ENCODE peak calls at places on chromosomes 12 and 14, in eight cellular contexts. One of them, this sample, is unnamed. For H3K4me1, the result is how much of the 10 kb centered on the place peaks cover.

GRCh38 chr14:104683653-104684448 is 5.6 kb upstream of the INF2 start:
- DNase-seq in H1: no peak
- DNase-seq in cardiac muscle cell: no peak
- DNase-seq in uterus: no peak
- DNase-seq in stomach: no peak
- DNase-seq in OCI-LY7: no peak
- DNase-seq in CD8-positive, alpha-beta T cell: no peak
- DNase-seq in spleen: no peak
- DNase-seq in this sample: peak

GRCh38 chr12:13376627-13377373 is 180.3 kb downstream of the EMP1 start:
- DNase-seq in stomach: peak
- DNase-seq in CD8-positive, alpha-beta T cell: no peak
- DNase-seq in H1: no peak
- DNase-seq in cardiac muscle cell: no peak
- DNase-seq in spleen: no peak
- DNase-seq in OCI-LY7: no peak
- DNase-seq in uterus: no peak
- DNase-seq in this sample: peak

GRCh38 chr12:21478756-21479455 is 22.5 kb downstream of the RECQL start:
- DNase-seq in CD8-positive, alpha-beta T cell: no peak
- DNase-seq in H1: no peak
- DNase-seq in spleen: no peak
- DNase-seq in stomach: no peak
- DNase-seq in OCI-LY7: no peak
- DNase-seq in uterus: no peak
- DNase-seq in cardiac muscle cell: no peak
- DNase-seq in this sample: no peak

GRCh38 chr14:31926652-31927347 is 150.3 kb upstream of the ARHGAP5 start:
- DNase-seq in uterus: no peak
- DNase-seq in spleen: no peak
- DNase-seq in CD8-positive, alpha-beta T cell: no peak
- DNase-seq in stomach: no peak
- DNase-seq in H1: no peak
- DNase-seq in cardiac muscle cell: no peak
- DNase-seq in OCI-LY7: no peak
- DNase-seq in this sample: no peak

GRCh38 chr12:46682148-46682547 is 143.6 kb downstream of the SLC38A4 start:
- DNase-seq in CD8-positive, alpha-beta T cell: no peak
- DNase-seq in uterus: no peak
- DNase-seq in OCI-LY7: no peak
- DNase-seq in H1: no peak
- DNase-seq in spleen: no peak
- DNase-seq in stomach: no peak
- DNase-seq in cardiac muscle cell: no peak
- DNase-seq in this sample: no peak

GRCh38 chr12:123167329-123167728 is 16.4 kb upstream of the PITPNM2 start:
- DNase-seq in CD8-positive, alpha-beta T cell: no peak
- DNase-seq in cardiac muscle cell: no peak
- DNase-seq in H1: no peak
- DNase-seq in uterus: no peak
- DNase-seq in OCI-LY7: no peak
- DNase-seq in spleen: no peak
- DNase-seq in stomach: no peak
- DNase-seq in this sample: no peak

GRCh38 chr14:75427482-75428229 is at the start of gene JDP2:
- DNase-seq in OCI-LY7: peak
- DNase-seq in stomach: peak
- DNase-seq in spleen: peak
- DNase-seq in uterus: peak
- DNase-seq in CD8-positive, alpha-beta T cell: peak
- DNase-seq in H1: no peak
- DNase-seq in cardiac muscle cell: peak
- DNase-seq in this sample: peak

GRCh38 chr14:101187017-101187815 is 283.7 kb upstream of the RTL1 start:
- DNase-seq in CD8-positive, alpha-beta T cell: no peak
- DNase-seq in cardiac muscle cell: no peak
- DNase-seq in OCI-LY7: no peak
- DNase-seq in uterus: peak
- DNase-seq in H1: no peak
- DNase-seq in stomach: peak
- DNase-seq in spleen: peak
- DNase-seq in this sample: no peak

GRCh38 chr12:1821805-1822204 is 1.4 kb downstream of the LRTM2 start:
- DNase-seq in H1: no peak
- DNase-seq in OCI-LY7: no peak
- DNase-seq in cardiac muscle cell: no peak
- DNase-seq in CD8-positive, alpha-beta T cell: no peak
- DNase-seq in uterus: no peak
- DNase-seq in stomach: no peak
- DNase-seq in spleen: no peak
- DNase-seq in this sample: no peak

GRCh38 chr12:3741882-3742672 is 10.8 kb downstream of the CRACR2A start:
- DNase-seq in OCI-LY7: no peak
- DNase-seq in spleen: no peak
- DNase-seq in stomach: no peak
- DNase-seq in uterus: no peak
- DNase-seq in H1: no peak
- DNase-seq in cardiac muscle cell: no peak
- DNase-seq in CD8-positive, alpha-beta T cell: no peak
- DNase-seq in this sample: no peak

GRCh38 chr14:34498684-34499412 is 36.8 kb upstream of the SPTSSA start:
- DNase-seq in uterus: no peak
- DNase-seq in CD8-positive, alpha-beta T cell: no peak
- DNase-seq in spleen: no peak
- DNase-seq in H1: no peak
- DNase-seq in stomach: peak
- DNase-seq in OCI-LY7: peak
- DNase-seq in cardiac muscle cell: peak
- DNase-seq in this sample: no peak

GRCh38 chr12:116594325-116595038 is 35.3 kb downstream of the MAP1LC3B2 start:
- DNase-seq in stomach: no peak
- DNase-seq in H1: no peak
- DNase-seq in CD8-positive, alpha-beta T cell: peak
- DNase-seq in uterus: no peak
- DNase-seq in cardiac muscle cell: no peak
- DNase-seq in OCI-LY7: peak
- DNase-seq in spleen: peak
- DNase-seq in this sample: peak

GRCh38 chr12:14874882-14875281 is 10.8 kb downstream of the MGP start:
- DNase-seq in CD8-positive, alpha-beta T cell: no peak
- DNase-seq in spleen: no peak
- DNase-seq in OCI-LY7: no peak
- DNase-seq in stomach: no peak
- DNase-seq in H1: no peak
- DNase-seq in uterus: no peak
- DNase-seq in cardiac muscle cell: no peak
- DNase-seq in this sample: no peak

GRCh38 chr12:25934461-25934860 is 24.0 kb upstream of the RASSF8 start:
- DNase-seq in OCI-LY7: no peak
- DNase-seq in spleen: no peak
- DNase-seq in cardiac muscle cell: no peak
- DNase-seq in CD8-positive, alpha-beta T cell: no peak
- DNase-seq in H1: no peak
- DNase-seq in stomach: no peak
- DNase-seq in uterus: no peak
- DNase-seq in this sample: no peak

GRCh38 chr12:47650469-47650868 is 55.4 kb downstream of the RPAP3 start:
- DNase-seq in uterus: no peak
- DNase-seq in cardiac muscle cell: no peak
- DNase-seq in CD8-positive, alpha-beta T cell: no peak
- DNase-seq in H1: no peak
- DNase-seq in stomach: no peak
- DNase-seq in spleen: no peak
- DNase-seq in OCI-LY7: no peak
- DNase-seq in this sample: no peak

GRCh38 chr14:50607181-50607580 is 47.2 kb downstream of the ATL1 start:
- DNase-seq in cardiac muscle cell: no peak
- DNase-seq in uterus: no peak
- DNase-seq in CD8-positive, alpha-beta T cell: no peak
- DNase-seq in H1: no peak
- DNase-seq in spleen: no peak
- DNase-seq in OCI-LY7: no peak
- DNase-seq in stomach: no peak
- DNase-seq in this sample: no peak

GRCh38 chr14:68626386-68626785 is 166.5 kb downstream of the ZFP36L1 start:
- DNase-seq in H1: no peak
- DNase-seq in uterus: no peak
- DNase-seq in cardiac muscle cell: no peak
- DNase-seq in OCI-LY7: no peak
- DNase-seq in CD8-positive, alpha-beta T cell: no peak
- DNase-seq in spleen: no peak
- DNase-seq in stomach: no peak
- DNase-seq in this sample: no peak

GRCh38 chr12:49121047-49121696 is 10.0 kb downstream of the TUBA1B start:
- DNase-seq in OCI-LY7: peak
- DNase-seq in CD8-positive, alpha-beta T cell: no peak
- DNase-seq in cardiac muscle cell: peak
- DNase-seq in spleen: no peak
- DNase-seq in uterus: peak
- DNase-seq in stomach: peak
- DNase-seq in H1: peak
- DNase-seq in this sample: no peak

GRCh38 chr12:123288751-123289346 is 17.2 kb upstream of the CDK2AP1 start:
- DNase-seq in stomach: no peak
- DNase-seq in cardiac muscle cell: no peak
- DNase-seq in CD8-positive, alpha-beta T cell: no peak
- DNase-seq in spleen: no peak
- DNase-seq in H1: no peak
- DNase-seq in OCI-LY7: no peak
- DNase-seq in uterus: no peak
- DNase-seq in this sample: no peak

DNA sequence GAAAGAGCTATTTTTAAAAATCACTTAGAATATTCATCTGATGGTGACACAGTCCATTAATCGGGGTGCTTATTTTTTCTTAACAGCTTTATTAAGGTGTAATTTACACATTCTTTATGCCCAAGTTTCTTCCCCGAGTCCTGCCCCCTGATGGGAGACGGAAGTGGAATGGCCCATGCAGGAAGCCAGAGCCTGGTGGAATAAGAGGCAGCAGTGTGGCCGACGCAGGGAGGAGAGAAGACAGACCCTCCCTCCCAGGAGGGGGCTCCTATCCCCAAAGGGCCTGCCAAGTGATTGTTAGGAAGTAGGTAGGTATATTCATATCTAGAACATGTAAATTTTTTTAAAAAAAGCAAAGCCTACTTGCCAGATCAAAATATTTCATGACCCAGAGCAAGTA is 174.2 kb downstream of the FOXN3 start:
- DNase-seq in OCI-LY7: no peak
- DNase-seq in stomach: no peak
- DNase-seq in cardiac muscle cell: no peak
- DNase-seq in CD8-positive, alpha-beta T cell: no peak
- DNase-seq in H1: no peak
- DNase-seq in uterus: no peak
- DNase-seq in spleen: no peak
- DNase-seq in this sample: no peak
- H3K4me3 ChIP-seq in OCI-LY7: no peak
- H3K4me3 ChIP-seq in stomach: no peak
- H3K4me3 ChIP-seq in cardiac muscle cell: no peak
- H3K4me3 ChIP-seq in CD8-positive, alpha-beta T cell: no peak
- H3K4me3 ChIP-seq in H1: no peak
- H3K4me3 ChIP-seq in uterus: no peak
- H3K4me3 ChIP-seq in spleen: no peak
- H3K4me3 ChIP-seq in this sample: no peak

GRCh38 chr14:58904771-58905170 is 267.0 kb downstream of the DACT1 start:
- DNase-seq in spleen: no peak
- DNase-seq in stomach: no peak
- DNase-seq in uterus: no peak
- DNase-seq in OCI-LY7: no peak
- DNase-seq in H1: no peak
- DNase-seq in cardiac muscle cell: no peak
- DNase-seq in CD8-positive, alpha-beta T cell: no peak
- DNase-seq in this sample: no peak
- TF ChIP-seq CTCF in spleen: no peak
- TF ChIP-seq CTCF in stomach: no peak
- TF ChIP-seq CTCF in uterus: no peak
- TF ChIP-seq CTCF in OCI-LY7: no peak
- TF ChIP-seq CTCF in H1: no peak
- TF ChIP-seq CTCF in cardiac muscle cell: no peak
- TF ChIP-seq CTCF in CD8-positive, alpha-beta T cell: no peak
- TF ChIP-seq CTCF in this sample: no peak

GRCh38 chr12:52436000-52436827 is 2.0 kb upstream of the KRT75 start:
- DNase-seq in H1: no peak
- DNase-seq in CD8-positive, alpha-beta T cell: no peak
- DNase-seq in spleen: no peak
- DNase-seq in stomach: no peak
- DNase-seq in cardiac muscle cell: peak
- DNase-seq in uterus: no peak
- DNase-seq in OCI-LY7: no peak
- DNase-seq in this sample: no peak
- H3K4me1 ChIP-seq in H1: under half
- H3K4me1 ChIP-seq in CD8-positive, alpha-beta T cell: under half
- H3K4me1 ChIP-seq in spleen: under half
- H3K4me1 ChIP-seq in stomach: under half
- H3K4me1 ChIP-seq in cardiac muscle cell: under half
- H3K4me1 ChIP-seq in uterus: under half
- H3K4me1 ChIP-seq in OCI-LY7: under half
- H3K4me1 ChIP-seq in this sample: under half

GRCh38 chr14:81172881-81173280 is 47.9 kb downstream of the GTF2A1 start:
- DNase-seq in cardiac muscle cell: no peak
- DNase-seq in H1: no peak
- DNase-seq in CD8-positive, alpha-beta T cell: no peak
- DNase-seq in stomach: no peak
- DNase-seq in spleen: no peak
- DNase-seq in uterus: no peak
- DNase-seq in OCI-LY7: peak
- DNase-seq in this sample: no peak

GRCh38 chr14:81169711-81170103 is 51.1 kb downstream of the GTF2A1 start:
- DNase-seq in cardiac muscle cell: peak
- DNase-seq in CD8-positive, alpha-beta T cell: no peak
- DNase-seq in spleen: peak
- DNase-seq in uterus: peak
- DNase-seq in OCI-LY7: peak
- DNase-seq in stomach: peak
- DNase-seq in H1: no peak
- DNase-seq in this sample: peak

GRCh38 chr14:81170104-81170828 is 50.5 kb downstream of the GTF2A1 start:
- DNase-seq in stomach: peak
- DNase-seq in OCI-LY7: peak
- DNase-seq in CD8-positive, alpha-beta T cell: peak
- DNase-seq in uterus: peak
- DNase-seq in H1: peak
- DNase-seq in cardiac muscle cell: peak
- DNase-seq in spleen: peak
- DNase-seq in this sample: peak

GRCh38 chr14:81170829-81171195 is 49.9 kb downstream of the GTF2A1 start:
- DNase-seq in uterus: no peak
- DNase-seq in stomach: no peak
- DNase-seq in OCI-LY7: no peak
- DNase-seq in spleen: no peak
- DNase-seq in H1: no peak
- DNase-seq in cardiac muscle cell: no peak
- DNase-seq in CD8-positive, alpha-beta T cell: no peak
- DNase-seq in this sample: no peak

GRCh38 chr14:81172353-81172752 is 48.4 kb downstream of the GTF2A1 start:
- DNase-seq in cardiac muscle cell: no peak
- DNase-seq in OCI-LY7: no peak
- DNase-seq in H1: no peak
- DNase-seq in spleen: no peak
- DNase-seq in uterus: no peak
- DNase-seq in CD8-positive, alpha-beta T cell: no peak
- DNase-seq in stomach: no peak
- DNase-seq in this sample: no peak
- H3K4me3 ChIP-seq in cardiac muscle cell: no peak
- H3K4me3 ChIP-seq in OCI-LY7: peak
- H3K4me3 ChIP-seq in H1: no peak
- H3K4me3 ChIP-seq in spleen: no peak
- H3K4me3 ChIP-seq in uterus: no peak
- H3K4me3 ChIP-seq in CD8-positive, alpha-beta T cell: no peak
- H3K4me3 ChIP-seq in stomach: no peak
- H3K4me3 ChIP-seq in this sample: no peak

GRCh38 chr12:120457133-120457532 is 10.9 kb downstream of the GATC start:
- DNase-seq in cardiac muscle cell: peak
- DNase-seq in OCI-LY7: peak
- DNase-seq in CD8-positive, alpha-beta T cell: no peak
- DNase-seq in H1: no peak
- DNase-seq in spleen: no peak
- DNase-seq in stomach: no peak
- DNase-seq in uterus: no peak
- DNase-seq in this sample: no peak
- TF ChIP-seq CTCF in cardiac muscle cell: peak
- TF ChIP-seq CTCF in OCI-LY7: peak
- TF ChIP-seq CTCF in CD8-positive, alpha-beta T cell: no peak
- TF ChIP-seq CTCF in H1: peak
- TF ChIP-seq CTCF in spleen: no peak
- TF ChIP-seq CTCF in stomach: no peak
- TF ChIP-seq CTCF in uterus: no peak
- TF ChIP-seq CTCF in this sample: no peak

This sample was measured in mucosa of descending colon.